ENCODE peak calls at places on chromosomes 2 and 18, in four cellular contexts. A is H1, Y is IMR-90, W is neuronal stem cell. Z is an unnamed sample.

GRCh38 chr2:126317797-126318431 is 338.0 kb upstream of the GYPC start:
- DNase-seq in Y (no peak), A (no peak), W (no peak), Z (no peak)

GRCh38 chr2:222568866-222569265 is 87.0 kb downstream of the FARSB start:
- DNase-seq in A (no peak), W (no peak), Y (peak), Z (no peak)

GRCh38 chr18:57008001-57008686 is 138.7 kb upstream of the BOD1L2 start:
- DNase-seq in W (no peak), Y (no peak), A (no peak), Z (no peak)

GRCh38 chr2:113981404-113982134 is 91.7 kb downstream of the ACTR3 start:
- DNase-seq in W (no peak), Y (peak), A (no peak), Z (no peak)

GRCh38 chr2:26325851-26326250 is 20.1 kb upstream of the SELENOI start:
- DNase-seq in W (no peak), Y (peak), A (peak), Z (no peak)

GRCh38 chr18:31740180-31740579 is 20.5 kb downstream of the SLC25A52 start:
- DNase-seq in Y (no peak), W (no peak), A (no peak), Z (no peak)

GRCh38 chr2:9163306-9164111 is 43.1 kb upstream of the ASAP2 start:
- DNase-seq in A (no peak), Y (peak), W (no peak), Z (no peak)

GRCh38 chr2:240604291-240604938 is 17.9 kb downstream of the CAPN10 start:
- DNase-seq in Y (peak), W (no peak), A (no peak), Z (no peak)

GRCh38 chr2:237432484-237433092 is 18.6 kb upstream of the COL6A3 start:
- DNase-seq in A (no peak), W (no peak), Y (peak), Z (no peak)

GRCh38 chr2:132804045-132804444 is 134.0 kb upstream of the LYPD1 start:
- DNase-seq in A (no peak), W (no peak), Y (peak), Z (peak)

DNA sequence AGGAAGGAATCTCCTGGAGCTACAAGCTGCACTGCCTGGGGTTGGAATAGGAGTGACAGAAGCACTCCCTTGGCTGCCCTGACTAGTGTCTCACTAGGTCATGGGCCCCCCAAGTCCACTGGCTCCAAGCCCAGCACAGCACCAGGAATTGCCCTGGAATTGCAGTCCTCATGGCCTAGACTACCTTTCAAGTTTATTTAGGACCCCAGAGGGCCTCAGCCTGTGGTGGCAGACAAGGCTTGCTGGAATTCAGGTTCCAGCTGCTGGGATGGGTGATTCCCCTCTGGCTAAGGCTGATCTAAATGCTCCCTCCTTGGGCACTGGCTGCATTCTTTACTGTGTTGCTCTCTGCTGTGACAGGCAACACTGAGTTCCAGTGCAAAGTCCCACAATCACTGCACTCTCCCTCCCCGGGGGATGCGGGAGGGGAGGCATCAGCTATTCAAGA is 14.0 kb downstream of the STRADB start:
- DNase-seq in W (no peak), Y (peak), A (no peak), Z (no peak)
- H2AFZ ChIP-seq in W (no peak), Y (no peak), A (no peak), Z (no peak)

GRCh38 chr18:72058851-72059250 is 485.3 kb downstream of the CBLN2 start:
- DNase-seq in W (no peak), Y (no peak), A (no peak), Z (no peak)

DNA sequence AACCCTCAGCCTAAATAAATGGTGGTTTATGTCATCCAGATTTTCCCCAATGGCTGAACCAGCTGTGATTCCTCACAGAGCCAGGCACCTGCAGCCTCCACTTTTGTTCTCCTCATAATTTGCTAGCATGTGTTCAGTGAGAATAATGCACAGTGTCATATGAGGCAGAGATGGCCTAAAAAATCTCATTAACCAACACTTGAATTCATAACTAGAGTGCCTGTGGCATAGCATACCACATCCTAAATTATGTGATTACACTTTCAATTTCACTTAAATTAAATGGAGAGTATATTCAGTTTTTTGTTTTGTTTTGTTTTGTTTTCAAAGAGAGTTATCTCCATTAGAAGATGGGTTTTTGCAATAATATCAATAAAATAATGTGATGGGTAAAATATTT is 488.0 kb downstream of the CBLN2 start:
- DNase-seq in Y (no peak), A (no peak), W (no peak), Z (no peak)
- H3K4ac ChIP-seq in Y (no peak), A (no peak), W (no peak), Z (no peak)

GRCh38 chr18:9136315-9137141 is at the start of gene ANKRD12:
- DNase-seq in Y (peak), A (peak), W (peak), Z (peak)
- H2BK120ac ChIP-seq in Y (peak), A (peak), W (no peak), Z (peak)

DNA sequence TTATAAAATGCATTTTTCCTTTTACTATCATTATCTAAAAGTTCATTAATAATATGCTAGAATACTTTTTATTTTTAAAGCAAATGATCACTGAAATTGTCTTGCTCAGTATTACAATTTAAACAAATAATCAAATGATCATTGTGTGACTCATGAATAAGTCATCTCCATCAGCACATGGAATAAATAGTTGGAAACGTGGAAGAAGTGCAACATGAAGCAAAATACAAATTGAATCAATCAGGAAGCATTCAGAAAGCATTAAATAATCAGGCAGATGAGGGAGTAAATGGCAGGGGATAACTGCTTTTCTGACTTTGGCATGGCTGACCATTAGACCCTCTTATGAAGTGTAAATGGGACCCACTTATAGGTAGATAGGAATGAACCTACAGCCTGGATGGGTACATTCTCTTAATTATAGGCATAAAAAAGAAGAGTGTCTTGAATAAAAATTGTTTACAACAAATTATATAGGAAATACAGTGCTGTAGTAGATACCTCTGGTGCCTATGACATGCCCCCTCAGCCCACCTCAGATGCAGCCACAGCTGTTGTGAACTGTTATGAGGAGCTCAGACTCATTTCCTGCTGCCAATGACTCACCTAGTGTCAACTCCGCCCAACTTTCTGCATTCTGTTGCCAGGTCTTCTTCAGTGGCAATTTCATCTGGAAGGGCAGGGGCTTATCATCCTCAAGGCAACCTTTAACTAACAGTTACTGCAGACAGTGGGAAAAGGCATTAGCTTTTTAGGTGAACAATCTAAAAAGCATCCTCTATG is 936.0 kb downstream of the TRIB2 start:
- DNase-seq in W (no peak), Y (peak), A (no peak), Z (no peak)
- H2AFZ ChIP-seq in W (no peak), Y (no peak), A (no peak), Z (no peak)

DNA sequence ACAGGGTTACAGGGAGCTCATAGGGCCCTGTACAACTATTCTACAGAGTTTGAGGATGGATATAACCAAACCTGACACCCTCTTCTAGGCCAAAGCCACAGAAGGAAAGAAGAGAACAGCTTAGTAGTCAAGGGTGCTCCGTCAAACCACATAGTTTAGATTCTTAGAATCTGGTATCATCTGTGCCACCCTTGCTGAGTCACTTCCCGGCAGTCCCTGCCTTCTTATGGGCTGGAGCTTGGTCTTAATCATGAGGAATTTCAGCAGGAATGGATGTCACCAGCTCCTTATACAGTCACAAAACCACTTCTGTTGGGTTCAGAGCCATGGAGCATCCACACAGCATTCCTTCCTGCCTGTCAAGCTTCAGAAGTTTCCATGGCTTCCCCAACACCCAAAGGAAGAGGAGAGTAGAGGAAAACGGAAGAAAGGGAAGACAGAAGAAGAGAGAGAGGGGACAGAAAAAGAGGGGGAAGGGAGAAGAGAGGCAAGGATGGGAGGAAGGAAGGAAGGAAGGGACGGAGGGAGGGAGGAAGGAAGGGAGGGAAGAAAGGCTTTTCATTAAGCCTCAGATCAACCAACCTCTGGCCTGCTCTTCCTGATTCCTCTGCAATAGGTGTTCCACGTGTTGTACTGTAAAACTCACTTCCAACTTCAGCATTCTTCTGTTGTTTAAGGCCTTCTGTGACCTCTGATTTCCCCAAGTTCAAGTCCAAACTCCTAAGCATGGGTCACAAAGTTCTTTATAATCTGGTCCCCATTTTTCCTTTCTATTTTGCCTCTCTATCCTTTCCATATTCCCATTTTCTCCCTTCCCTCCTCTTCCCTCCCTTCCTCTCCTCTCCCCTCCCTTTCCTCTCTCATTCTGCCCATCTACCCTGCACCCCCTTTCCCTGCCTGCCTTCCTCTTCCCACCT is 246.1 kb upstream of the TNP1 start:
- DNase-seq in A (peak), W (no peak), Y (peak), Z (peak)
- H3K4ac ChIP-seq in A (no peak), W (no peak), Y (peak), Z (no peak)

DNA sequence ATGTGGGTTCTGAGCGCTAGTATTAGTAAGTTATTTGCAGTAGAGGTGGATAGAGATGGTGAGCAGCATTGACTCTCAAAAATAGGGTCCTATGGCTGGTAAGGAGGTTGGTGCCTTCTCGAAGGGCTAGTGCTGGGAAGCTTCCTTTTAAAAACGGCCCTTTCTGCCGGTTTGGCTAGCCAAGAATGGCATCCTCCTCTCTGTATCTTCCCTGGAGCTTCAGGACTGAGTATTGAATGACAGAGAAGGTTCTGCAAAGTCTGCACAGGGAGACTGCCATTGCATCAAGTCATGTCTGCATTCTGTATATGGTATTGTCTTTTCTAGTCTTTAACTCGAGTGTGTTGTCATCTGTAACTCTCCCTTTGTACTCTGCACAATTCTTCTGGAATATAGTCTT is 1.0 kb downstream of the LDLRAD4 start:
- DNase-seq in W (no peak), Y (no peak), A (no peak), Z (no peak)
- H2BK120ac ChIP-seq in W (no peak), Y (no peak), A (no peak), Z (no peak)

DNA sequence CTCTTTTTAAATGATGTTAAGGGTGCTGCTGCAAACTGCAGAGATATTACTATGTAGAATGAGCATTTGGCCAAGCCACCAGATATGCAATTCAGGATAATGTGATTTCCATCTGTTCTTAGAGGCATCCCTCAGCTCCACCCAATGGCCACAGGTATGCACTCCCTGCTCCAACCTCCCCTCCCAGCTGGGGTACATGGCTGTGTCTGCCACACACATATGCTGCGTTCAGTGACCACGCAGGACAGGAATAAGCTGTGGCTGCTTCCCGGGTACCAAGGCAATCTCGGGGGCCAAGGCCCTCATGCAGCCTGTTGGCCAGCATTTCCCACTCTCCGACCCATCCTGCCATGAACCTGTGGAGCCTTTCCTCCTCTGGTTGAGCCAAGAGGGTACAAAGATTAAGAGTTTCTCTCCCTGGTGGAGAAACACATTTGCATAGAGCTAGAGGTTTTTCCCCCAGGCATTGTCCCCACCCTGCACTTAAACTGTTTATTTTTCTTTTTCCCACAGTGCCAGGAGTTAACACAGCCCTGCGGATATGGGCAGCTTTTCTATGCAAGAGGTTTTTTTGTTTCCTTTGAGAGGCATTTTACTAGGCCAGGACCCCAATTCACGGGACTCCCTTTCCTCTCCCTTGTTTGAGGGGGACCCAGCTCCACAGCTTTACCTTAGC is 147.0 kb downstream of the GCA start:
- DNase-seq in W (no peak), Y (no peak), A (no peak), Z (peak)
- H2AFZ ChIP-seq in W (no peak), Y (no peak), A (no peak), Z (no peak)

GRCh38 chr2:215619989-215620388 is 184.1 kb upstream of the FN1 start:
- DNase-seq in W (no peak), Y (no peak), A (no peak), Z (peak)
- H3K4ac ChIP-seq in W (no peak), Y (peak), A (no peak), Z (peak)

Z was measured in trophoblast cell.